ENCODE peak calls at places on chromosomes 3 and 15, in four cellular contexts. F is NCI-H774; C is activated naive CD4-positive, alpha-beta T cell treated with Interleukin-2 at 50 U/mL for 16 hours; J is fibroblast of pulmonary artery. U is an unnamed sample.

GRCh38 chr3:53768478-53769459 is 77.5 kb downstream of the CHDH start:
- DNase-seq in F (no peak), C (no peak), J (no peak), U (no peak)

GRCh38 chr3:31010491-31010890 is 116.0 kb upstream of the GADL1 start:
- DNase-seq in F (no peak), C (no peak), J (peak), U (no peak)

GRCh38 chr3:44280631-44281030 is 38.9 kb downstream of the TOPAZ1 start:
- DNase-seq in F (no peak), C (no peak), J (no peak), U (no peak)

GRCh38 chr3:49469037-49469875 is 811 bp upstream of the DAG1 start:
- DNase-seq in F (no peak), C (no peak), J (peak), U (peak)

GRCh38 chr3:105367063-105367405 is 325 bp downstream of the ALCAM start:
- DNase-seq in F (no peak), C (peak), J (no peak), U (peak)

GRCh38 chr15:87959080-87959479 is 297.5 kb downstream of the NTRK3 start:
- DNase-seq in F (peak), C (no peak), J (no peak), U (no peak)

GRCh38 chr15:66744610-66745279 is 42.7 kb downstream of the SMAD6 start:
- DNase-seq in F (no peak), C (no peak), J (no peak), U (no peak)

GRCh38 chr3:169781209-169781855 is 8.1 kb downstream of the MYNN start:
- DNase-seq in F (no peak), C (no peak), J (no peak), U (no peak)

U was measured in stimulated activated naive CD8-positive, alpha-beta T cell treated with anti-CD3 and anti-CD28 coated beads, Interleukin-15, Interleukin-2, amounts not matched to agents 100 U/mL and 50 U/mL, for 24 hours.